ENCODE peak calls at places on chromosome 9, in nine cellular contexts. W, M, U, X, V, C, K, E and S are unnamed samples. For H3K36me3 and H3K27me3, the result is how much of the 10 kb centered on the place peaks cover.

GRCh38 chr9:76553680-76554079 is 94.7 kb downstream of the GCNT1 start:
- DNase-seq in W (no peak), M (no peak), U (no peak), X (no peak), V (no peak), C (no peak), K (no peak), E (no peak), S (no peak)

GRCh38 chr9:95383198-95383673 is 65.7 kb upstream of the FANCC start:
- DNase-seq in W (no peak), M (no peak), U (peak), X (no peak), V (no peak), C (no peak), K (no peak), E (no peak), S (no peak)

GRCh38 chr9:69131682-69132081 is 42.4 kb upstream of the TJP2 start:
- DNase-seq in W (no peak), M (no peak), U (peak), X (no peak), V (no peak), C (no peak), K (no peak), E (no peak), S (no peak)

GRCh38 chr9:104232781-104233341 is 138.8 kb downstream of the SMC2 start:
- DNase-seq in W (no peak), M (no peak), U (no peak), X (no peak), V (no peak), C (no peak), K (no peak), E (no peak), S (no peak)

GRCh38 chr9:105138306-105138801 is 106.1 kb upstream of the SLC44A1 start:
- DNase-seq in W (no peak), M (peak), U (peak), X (no peak), V (no peak), C (peak), K (no peak), E (no peak), S (peak)

GRCh38 chr9:129109504-129109903 is 1.1 kb downstream of the CRAT start:
- DNase-seq in W (no peak), M (peak), U (peak), X (peak), V (peak), C (no peak), K (no peak), E (peak), S (peak)

GRCh38 chr9:137499416-137499815 is 40.3 kb upstream of the NSMF start:
- DNase-seq in W (no peak), M (no peak), U (no peak), X (no peak), V (no peak), C (no peak), K (no peak), E (no peak), S (no peak)

GRCh38 chr9:130901498-130902203 is 5.0 kb upstream of the QRFP start:
- DNase-seq in W (no peak), M (peak), U (no peak), X (no peak), V (no peak), C (no peak), K (no peak), E (no peak), S (peak)

GRCh38 chr9:96169488-96169887 is 132.5 kb downstream of the HSD17B3 start:
- DNase-seq in W (peak), M (peak), U (peak), X (no peak), V (no peak), C (peak), K (peak), E (no peak), S (peak)

GRCh38 chr9:95970356-95970755 is 94.9 kb downstream of the ERCC6L2 start:
- DNase-seq in W (no peak), M (no peak), U (no peak), X (no peak), V (no peak), C (no peak), K (no peak), E (no peak), S (no peak)

GRCh38 chr9:117084221-117084620 is 330.6 kb downstream of the ASTN2 start:
- DNase-seq in W (no peak), M (no peak), U (no peak), X (no peak), V (no peak), C (no peak), K (no peak), E (no peak), S (no peak)
- H3K4me3 ChIP-seq in W (no peak), M (no peak), U (no peak), X (no peak), V (no peak), C (no peak), K (no peak), E (no peak), S (no peak)

DNA sequence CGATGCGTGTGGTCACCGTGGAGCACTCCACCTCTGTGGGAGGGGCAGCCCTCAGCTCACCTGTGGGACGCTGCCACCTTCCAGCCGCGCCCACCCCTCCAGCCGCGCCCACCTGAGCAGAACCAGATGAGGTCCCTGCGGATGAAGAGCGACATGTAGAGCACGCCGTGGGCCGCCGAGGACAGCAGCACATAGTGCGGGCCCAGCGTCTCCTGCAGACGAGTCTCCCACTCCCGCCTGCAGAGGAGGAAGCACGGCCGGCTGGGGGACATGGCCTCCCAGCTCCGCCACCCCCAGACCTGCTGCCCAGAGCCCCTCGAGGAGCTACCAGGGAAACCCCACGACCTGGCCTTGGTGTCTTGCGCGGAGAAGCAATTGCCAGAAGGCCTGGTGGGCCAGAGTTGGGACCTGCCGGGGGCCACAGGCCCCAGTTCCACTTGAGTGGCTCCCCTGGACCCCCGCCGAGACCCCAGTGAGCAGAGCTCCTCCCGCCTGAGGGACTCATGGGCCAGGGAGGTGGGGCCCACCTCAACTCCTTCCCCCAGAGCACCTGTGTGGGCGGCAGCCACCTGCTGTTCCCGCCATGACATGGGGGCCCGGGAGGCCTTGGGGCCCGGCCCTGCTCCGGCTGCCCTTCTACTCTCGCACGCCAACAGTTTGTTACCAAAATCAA is 6.5 kb downstream of the INPP5E start:
- DNase-seq in W (no peak), M (no peak), U (no peak), X (no peak), V (no peak), C (no peak), K (no peak), E (no peak), S (no peak)
- H3K36me3 ChIP-seq in W (under half), M (under half), U (under half), X (under half), V (half or more), C (under half), K (under half), E (half or more), S (under half)

GRCh38 chr9:97855486-97855875 is 2.5 kb downstream of the FOXE1 start:
- DNase-seq in W (no peak), M (no peak), U (no peak), X (no peak), V (no peak), C (no peak), K (no peak), E (no peak), S (peak)

GRCh38 chr9:97857603-97858392 is 4.8 kb downstream of the FOXE1 start:
- DNase-seq in W (no peak), M (no peak), U (no peak), X (no peak), V (no peak), C (no peak), K (no peak), E (no peak), S (peak)

GRCh38 chr9:97858393-97858713 is 5.3 kb downstream of the FOXE1 start:
- DNase-seq in W (no peak), M (no peak), U (no peak), X (no peak), V (no peak), C (no peak), K (no peak), E (no peak), S (no peak)

GRCh38 chr9:97855899-97856298 is 2.9 kb downstream of the FOXE1 start:
- DNase-seq in W (no peak), M (no peak), U (no peak), X (no peak), V (no peak), C (no peak), K (no peak), E (no peak), S (no peak)

DNA sequence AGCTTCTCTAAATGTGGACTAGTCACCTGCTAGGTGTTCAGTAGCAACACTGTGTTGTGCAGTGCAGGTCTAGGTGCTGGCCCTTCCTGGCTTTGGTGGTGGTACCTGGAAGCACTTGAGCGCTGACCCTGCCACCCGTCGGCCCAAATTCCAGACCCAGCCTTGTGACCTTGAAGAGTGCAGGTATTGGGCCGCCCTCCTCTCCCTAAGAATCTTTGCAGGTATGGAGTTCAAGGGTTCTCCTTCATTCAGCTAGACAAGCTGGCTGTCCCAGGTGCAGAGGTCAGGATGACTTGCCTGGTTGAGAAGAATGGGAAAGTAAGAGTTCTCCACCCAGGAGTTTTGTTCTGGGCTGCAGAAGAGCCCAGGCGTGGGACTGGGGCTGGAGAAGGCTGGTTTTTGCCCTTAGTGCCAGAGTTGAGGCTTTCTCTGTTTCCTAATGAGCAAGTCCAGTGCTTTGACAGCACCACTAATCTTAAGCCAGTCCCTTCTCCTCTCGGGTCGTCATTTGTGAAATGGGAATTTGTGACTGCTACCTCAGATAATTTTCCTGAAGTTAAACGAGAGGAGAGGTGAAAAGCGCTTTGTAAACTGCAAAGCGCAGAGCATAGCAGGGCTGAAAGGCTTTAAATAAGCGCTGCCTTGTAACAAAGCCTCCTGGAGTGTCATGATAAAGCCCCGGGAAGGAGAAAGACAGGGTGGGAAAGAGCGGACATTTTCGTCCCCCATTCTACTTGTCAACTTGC is 4.0 kb downstream of the FOXE1 start:
- DNase-seq in W (no peak), M (no peak), U (no peak), X (no peak), V (no peak), C (no peak), K (no peak), E (no peak), S (no peak)
- H3K27me3 ChIP-seq in W (half or more), M (half or more), U (half or more), X (under half), V (under half), C (half or more), K (under half), E (under half), S (half or more)

GRCh38 chr9:90515550-90515949 is 127.1 kb downstream of the DIRAS2 start:
- DNase-seq in W (no peak), M (no peak), U (no peak), X (no peak), V (no peak), C (no peak), K (no peak), E (no peak), S (no peak)
- H3K4me3 ChIP-seq in W (no peak), M (no peak), U (no peak), X (no peak), V (no peak), C (no peak), K (no peak), E (no peak), S (no peak)

GRCh38 chr9:93664549-93665120 is 88.3 kb downstream of the PHF2 start:
- DNase-seq in W (no peak), M (no peak), U (no peak), X (no peak), V (no peak), C (no peak), K (peak), E (no peak), S (no peak)
- H3K36me3 ChIP-seq in W (under half), M (under half), U (under half), X (under half), V (under half), C (under half), K (under half), E (under half), S (under half)

GRCh38 chr9:126528111-126528510 is 85.6 kb upstream of the LMX1B start:
- DNase-seq in W (no peak), M (no peak), U (no peak), X (no peak), V (no peak), C (no peak), K (no peak), E (no peak), S (peak)
- H3K27me3 ChIP-seq in W (under half), M (under half), U (under half), X (under half), V (half or more), C (under half), K (under half), E (under half), S (under half)

GRCh38 chr9:109765278-109765677 is 14.7 kb upstream of the PALM2AKAP2 start:
- DNase-seq in W (no peak), M (no peak), U (no peak), X (no peak), V (no peak), C (no peak), K (no peak), E (no peak), S (no peak)
- H3K4me3 ChIP-seq in W (no peak), M (no peak), U (no peak), X (no peak), V (no peak), C (no peak), K (no peak), E (no peak), S (no peak)

DNA sequence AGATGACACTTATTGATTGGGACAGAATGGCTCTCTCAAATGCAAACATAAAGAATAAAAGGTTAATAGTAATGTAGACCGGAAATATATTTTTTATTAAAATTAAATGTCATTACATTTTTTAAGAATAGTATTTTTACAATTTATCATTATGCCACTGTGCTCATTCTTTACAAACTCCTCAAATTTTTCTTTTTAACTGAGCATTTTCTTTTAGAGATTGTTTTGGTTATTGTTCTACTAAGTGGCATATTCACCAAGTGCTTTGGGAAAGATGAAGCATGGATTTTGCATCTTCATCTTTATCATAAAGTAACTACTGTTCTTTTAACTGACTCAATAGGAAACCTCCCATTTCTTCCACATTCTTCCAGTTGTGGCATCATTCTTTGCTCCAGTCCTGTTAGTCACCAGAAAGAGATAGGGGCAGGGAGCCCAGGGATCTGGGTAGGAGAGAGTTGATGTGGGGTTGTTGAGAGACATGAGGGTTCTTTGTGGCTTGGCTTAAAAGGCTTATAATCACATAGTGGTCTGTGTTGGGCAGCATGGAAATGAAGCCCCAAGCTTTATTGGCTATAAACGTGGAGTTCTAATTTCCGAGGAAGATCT is 69.8 kb downstream of the SYK start:
- DNase-seq in W (no peak), M (no peak), U (no peak), X (no peak), V (no peak), C (no peak), K (no peak), E (no peak), S (no peak)
- H3K36me3 ChIP-seq in W (under half), M (under half), U (under half), X (half or more), V (under half), C (under half), K (under half), E (half or more), S (under half)

GRCh38 chr9:133578524-133579230 is 30.5 kb downstream of the FAM163B start:
- DNase-seq in W (no peak), M (no peak), U (no peak), X (no peak), V (no peak), C (no peak), K (no peak), E (no peak), S (peak)
- H3K27me3 ChIP-seq in W (half or more), M (under half), U (under half), X (under half), V (under half), C (under half), K (under half), E (under half), S (under half)